ENCODE peak calls at places on chromosomes 2 and 18, in four cellular contexts. X is GM12865, L is lung, C is tibial nerve. N is an unnamed sample.

GRCh38 chr2:233831011-233831721 is 23.2 kb downstream of the HJURP start:
- DNase-seq in X (no peak), L (no peak), C (no peak), N (no peak)

GRCh38 chr18:66971951-66972350 is 368.1 kb upstream of the CDH19 start:
- DNase-seq in X (no peak), L (no peak), C (no peak), N (no peak)

GRCh38 chr2:12717988-12718661 is 1.4 kb downstream of the TRIB2 start:
- DNase-seq in X (no peak), L (no peak), C (no peak), N (peak; percentile 41)

GRCh38 chr2:222791946-222792649 is 68.7 kb upstream of the ACSL3 start:
- DNase-seq in X (no peak), L (peak; percentile 65), C (peak; percentile 56), N (no peak)

GRCh38 chr2:233419626-233420431 is 65.5 kb downstream of the DGKD start:
- DNase-seq in X (peak; percentile 77), L (peak; percentile 25), C (no peak), N (peak; percentile 62)

GRCh38 chr2:86392873-86393272 is 48.3 kb upstream of the KDM3A start:
- DNase-seq in X (peak; percentile 19), L (no peak), C (no peak), N (no peak)

GRCh38 chr2:44130441-44130840 is 38.2 kb upstream of the PPM1B start:
- DNase-seq in X (no peak), L (no peak), C (no peak), N (no peak)

GRCh38 chr2:84776011-84776410 is 104.9 kb downstream of the TRABD2A start:
- DNase-seq in X (no peak), L (no peak), C (no peak), N (no peak)

GRCh38 chr2:1626271-1626681 is 118.0 kb downstream of the PXDN start:
- DNase-seq in X (no peak), L (no peak), C (no peak), N (no peak)

GRCh38 chr18:37668971-37669747 is 103.6 kb upstream of the CELF4 start:
- DNase-seq in X (no peak), L (peak; percentile 44), C (no peak), N (no peak)

GRCh38 chr2:30410217-30410616 is 36.8 kb upstream of the LCLAT1 start:
- DNase-seq in X (no peak), L (no peak), C (no peak), N (no peak)

DNA sequence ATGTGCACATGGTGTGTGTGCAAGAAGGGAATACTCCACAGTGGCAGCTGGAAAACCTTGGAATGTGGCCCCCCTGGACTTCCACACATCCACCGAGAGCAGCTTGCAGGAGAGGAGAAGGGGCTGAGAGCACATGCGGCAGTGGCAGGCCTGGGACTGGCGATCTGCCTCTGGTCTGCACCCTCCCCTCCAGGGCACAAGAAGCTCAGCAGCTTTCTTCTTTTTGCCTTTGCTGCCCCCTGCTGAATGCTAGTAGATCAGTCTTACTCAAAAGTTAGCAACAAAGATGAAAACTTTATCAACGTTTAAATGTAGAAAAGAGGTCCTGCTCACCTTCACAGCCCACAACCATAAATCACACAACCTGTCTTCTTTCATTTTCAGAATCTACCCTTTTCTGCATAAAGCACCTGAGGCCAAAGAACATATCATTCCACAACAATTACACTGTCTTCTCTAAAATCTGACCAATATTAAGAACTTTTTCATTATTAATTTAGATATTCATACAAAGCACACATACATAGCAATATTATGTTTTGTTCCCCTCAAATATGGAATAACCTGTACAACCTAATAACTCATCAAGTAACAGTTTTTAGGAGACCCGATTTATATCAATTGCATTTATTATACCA is 34.6 kb downstream of the TGFBRAP1 start:
- DNase-seq in X (peak; percentile 52), L (no peak), C (no peak), N (peak; percentile 61)
- TF ChIP-seq CTCF in X (peak; percentile 45), L (peak; percentile 3), C (peak; percentile 39), N (peak; percentile 39)

GRCh38 chr2:28150211-28150879 is 242.3 kb upstream of the FOSL2 start:
- DNase-seq in X (no peak), L (no peak), C (no peak), N (no peak)
- TF ChIP-seq CTCF in X (no peak), L (no peak), C (no peak), N (no peak)

GRCh38 chr2:202634556-202635440 is at the start of gene FAM117B:
- DNase-seq in X (peak; percentile 98), L (peak; percentile 98), C (peak; percentile 95), N (peak; percentile 97)
- TF ChIP-seq CTCF in X (no peak), L (no peak), C (no peak), N (no peak)

DNA sequence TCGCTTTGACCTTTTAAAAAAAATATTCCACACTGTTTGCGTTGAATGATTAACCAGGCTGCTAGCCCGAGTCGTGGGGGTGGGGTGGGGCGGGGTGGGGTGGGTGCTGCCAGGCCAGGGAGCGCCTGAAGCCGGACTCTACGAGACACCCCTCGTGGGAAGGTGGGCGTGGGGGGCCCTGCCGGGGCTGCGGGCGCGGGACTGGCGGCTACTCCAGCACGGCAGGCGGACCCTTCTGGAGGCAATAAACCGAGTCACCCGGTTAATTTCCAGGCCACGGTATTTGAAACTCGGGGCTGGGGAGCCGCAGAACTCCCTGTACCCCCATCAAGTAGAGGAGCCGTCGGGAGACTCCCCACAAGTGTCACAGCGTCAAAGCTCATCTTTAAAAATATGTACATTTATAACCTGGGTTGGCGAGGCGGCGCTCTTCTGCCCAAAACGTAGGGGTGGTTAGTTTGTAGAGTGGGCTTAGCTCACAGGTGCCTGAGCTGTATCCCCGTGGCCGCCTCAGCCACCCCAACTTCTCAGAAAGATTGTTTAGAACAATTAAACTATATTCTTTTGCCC is 1.2 kb downstream of the B3GNT2 start:
- DNase-seq in X (peak; percentile 68), L (no peak), C (no peak), N (peak; percentile 47)
- TF ChIP-seq CTCF in X (no peak), L (no peak), C (no peak), N (no peak)

DNA sequence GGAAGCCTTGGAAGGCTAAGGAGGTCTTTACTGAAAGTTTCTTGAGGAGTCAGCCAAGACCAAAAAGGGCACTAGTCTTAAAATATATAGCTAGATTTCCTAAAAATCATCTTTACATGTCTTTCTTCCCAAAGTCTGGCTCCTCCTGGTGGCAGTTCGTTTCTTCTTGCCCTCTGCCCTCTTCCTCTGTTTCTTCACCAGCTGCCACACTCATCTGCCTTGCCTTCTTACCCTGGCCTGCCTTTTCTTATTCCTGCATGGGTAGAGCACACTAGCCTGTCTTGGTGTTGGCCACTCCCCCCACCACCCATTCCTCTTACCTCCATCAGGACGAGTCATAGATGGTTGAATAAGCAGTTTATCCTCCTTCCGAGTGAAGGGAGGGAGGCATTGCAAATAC is 129.8 kb downstream of the RAPGEF4 start:
- DNase-seq in X (no peak), L (no peak), C (no peak), N (no peak)
- TF ChIP-seq CTCF in X (no peak), L (no peak), C (no peak), N (no peak)

GRCh38 chr2:65435625-65436168 is 3.3 kb upstream of the SPRED2 start:
- DNase-seq in X (peak; percentile 65), L (peak; percentile 78), C (peak; percentile 73), N (peak; percentile 86)
- TF ChIP-seq CTCF in X (no peak), L (no peak), C (no peak), N (peak; percentile 28)

DNA sequence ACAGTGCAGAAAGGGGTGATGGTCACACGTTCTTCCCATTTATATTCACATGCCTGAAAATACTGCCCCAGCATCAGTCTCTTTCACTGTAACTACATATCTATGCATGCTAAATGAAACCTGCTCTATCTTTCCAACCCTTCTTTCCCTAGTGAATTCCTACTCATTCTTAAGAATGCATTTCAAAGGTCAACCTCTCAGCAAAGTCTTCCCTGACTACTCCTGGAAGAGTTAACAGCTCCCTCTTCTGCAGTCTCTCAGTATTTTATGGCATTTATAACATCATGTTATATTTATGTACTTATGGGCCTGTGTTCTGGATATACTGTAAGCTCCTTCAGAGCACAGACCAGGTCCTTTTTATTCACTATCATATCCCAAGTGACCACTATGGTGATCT is 71.7 kb upstream of the GALNT5 start:
- DNase-seq in X (no peak), L (no peak), C (no peak), N (no peak)
- TF ChIP-seq CTCF in X (no peak), L (no peak), C (no peak), N (no peak)

GRCh38 chr2:148645135-148645924 is 779 bp downstream of the EPC2 start:
- DNase-seq in X (peak; percentile 92), L (peak; percentile 95), C (peak; percentile 91), N (peak; percentile 85)
- TF ChIP-seq CTCF in X (peak; percentile 27), L (peak; percentile 15), C (peak; percentile 60), N (peak; percentile 42)

DNA sequence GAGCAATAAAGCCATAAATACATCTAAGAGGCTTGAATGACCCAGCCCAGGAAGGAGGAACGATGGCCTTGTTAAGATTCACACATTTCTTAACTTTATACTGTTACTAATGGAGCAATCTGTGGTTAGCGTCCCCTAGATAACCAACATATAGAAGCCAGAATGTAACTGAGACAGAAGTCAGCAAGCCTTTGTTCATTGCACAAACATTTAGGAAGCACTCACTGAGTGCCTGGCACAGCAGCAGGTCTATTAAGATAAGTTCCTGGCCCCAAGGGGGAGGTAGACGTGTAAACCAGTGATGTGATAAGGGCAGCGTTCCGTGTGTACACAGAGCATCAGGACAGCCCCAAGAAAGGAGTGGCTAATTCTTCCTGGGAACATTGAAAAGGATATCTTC is 63.6 kb upstream of the ATL2 start:
- DNase-seq in X (no peak), L (no peak), C (no peak), N (no peak)
- TF ChIP-seq CTCF in X (no peak), L (no peak), C (no peak), N (no peak)

GRCh38 chr2:109183871-109184270 is 54.9 kb downstream of the SH3RF3 start:
- DNase-seq in X (no peak), L (no peak), C (no peak), N (no peak)
- TF ChIP-seq CTCF in X (no peak), L (no peak), C (no peak), N (no peak)